ENCODE peak calls at places on chromosomes 5 and 9, in eight cellular contexts. K, D, G, H, C, I, R and P are unnamed samples.

GRCh38 chr9:122463828-122464632 is 13.7 kb downstream of the OR1J1 start:
- DNase-seq in H (no peak), C (peak; percentile 33), R (no peak), G (no peak), I (no peak), D (peak; percentile 9), K (no peak), P (no peak)

GRCh38 chr5:67900515-67900914 is 315.0 kb upstream of the PIK3R1 start:
- DNase-seq in C (peak; percentile 53), K (no peak), R (no peak), G (peak; percentile 70), D (no peak), I (no peak), H (no peak), P (no peak)

GRCh38 chr5:68368280-68368679 is 152.7 kb downstream of the PIK3R1 start:
- DNase-seq in C (peak; percentile 60), D (no peak), I (no peak), K (no peak), G (peak; percentile 42), R (no peak), H (no peak), P (no peak)

GRCh38 chr9:124752967-124753366 is 18.1 kb downstream of the NR6A1 start:
- DNase-seq in K (no peak), C (peak; percentile 79), G (peak; percentile 84), D (no peak), R (no peak), I (no peak), H (no peak), P (no peak)

GRCh38 chr5:124398471-124398870 is 348.0 kb downstream of the ZNF608 start:
- DNase-seq in R (no peak), I (no peak), C (no peak), G (peak; percentile 26), K (no peak), H (no peak), D (no peak), P (no peak)

GRCh38 chr9:123584202-123585176 is 228.5 kb downstream of the CRB2 start:
- DNase-seq in D (no peak), G (no peak), H (no peak), I (no peak), K (no peak), C (peak; percentile 4), R (no peak), P (no peak)

GRCh38 chr5:153209016-153209415 is 281.5 kb upstream of the GRIA1 start:
- DNase-seq in G (no peak), C (no peak), K (no peak), R (no peak), I (no peak), H (no peak), D (no peak), P (no peak)

GRCh38 chr5:112707187-112708179 is 30.2 kb upstream of the APC start:
- DNase-seq in R (peak; percentile 93), H (peak; percentile 100), I (peak; percentile 97), D (peak; percentile 97), C (peak; percentile 99), K (peak; percentile 98), G (peak; percentile 90), P (peak; percentile 99)

GRCh38 chr9:347667-348292 is 133.1 kb downstream of the DOCK8 start:
- DNase-seq in D (peak; percentile 16), I (no peak), C (peak; percentile 40), R (no peak), G (peak; percentile 17), K (no peak), H (peak; percentile 32), P (no peak)

GRCh38 chr9:96126321-96126881 is 175.6 kb downstream of the HSD17B3 start:
- DNase-seq in G (no peak), K (no peak), I (no peak), H (no peak), R (no peak), D (no peak), C (no peak), P (no peak)

GRCh38 chr9:108994695-108995094 is 18.6 kb downstream of the CTNNAL1 start:
- DNase-seq in C (peak; percentile 19), R (peak; percentile 20), I (peak; percentile 52), D (peak; percentile 65), G (peak; percentile 20), H (no peak), K (no peak), P (peak; percentile 9)

GRCh38 chr9:115204827-115205506 is 87.0 kb upstream of the TNC start:
- DNase-seq in C (peak; percentile 95), K (no peak), D (peak; percentile 3), R (no peak), H (peak; percentile 31), G (peak; percentile 96), I (peak; percentile 74), P (no peak)

GRCh38 chr9:71515103-71515502 is 253.2 kb downstream of the CEMIP2 start:
- DNase-seq in C (no peak), D (no peak), K (no peak), H (no peak), I (no peak), G (no peak), R (no peak), P (no peak)

GRCh38 chr9:112485574-112485973 is 1.1 kb upstream of the KIAA1958 start:
- DNase-seq in K (no peak), C (no peak), G (no peak), D (no peak), H (no peak), I (no peak), R (no peak), P (no peak)

GRCh38 chr5:170056561-170057267 is 49.0 kb upstream of the FOXI1 start:
- DNase-seq in G (no peak), K (no peak), C (peak; percentile 43), I (no peak), D (no peak), H (no peak), R (no peak), P (no peak)

GRCh38 chr9:132798817-132799790 is 79.0 kb downstream of the AK8 start:
- DNase-seq in D (no peak), G (no peak), R (no peak), K (no peak), C (peak; percentile 39), H (peak; percentile 77), I (no peak), P (peak; percentile 65)

GRCh38 chr9:112378441-112379176 is 1.3 kb upstream of the HSDL2 start:
- DNase-seq in I (peak; percentile 27), G (no peak), K (no peak), D (peak; percentile 12), R (peak; percentile 17), H (peak; percentile 23), C (peak; percentile 13), P (no peak)

GRCh38 chr5:101102506-101102905 is 199.4 kb upstream of the ST8SIA4 start:
- DNase-seq in H (peak; percentile 49), D (no peak), I (no peak), G (no peak), R (no peak), C (no peak), K (no peak), P (no peak)

GRCh38 chr9:130138791-130139190 is 33.4 kb upstream of the NCS1 start:
- DNase-seq in C (peak; percentile 96), I (peak; percentile 92), H (no peak), D (no peak), R (no peak), G (peak; percentile 100), K (peak; percentile 38), P (no peak)

GRCh38 chr5:172456076-172456800 is 1.9 kb upstream of the SH3PXD2B start:
- DNase-seq in G (no peak), H (no peak), D (no peak), I (no peak), K (no peak), R (no peak), C (no peak), P (no peak)

GRCh38 chr9:116587919-116588318 is 99.2 kb upstream of the TRIM32 start:
- DNase-seq in K (no peak), G (no peak), H (no peak), C (no peak), D (no peak), R (no peak), I (no peak), P (no peak)

GRCh38 chr5:25345240-25345771 is 700.5 kb upstream of the CDH10 start:
- DNase-seq in H (no peak), D (no peak), R (no peak), C (no peak), I (no peak), K (no peak), G (no peak), P (no peak)

GRCh38 chr9:135033487-135033886 is 54.0 kb upstream of the OLFM1 start:
- DNase-seq in I (no peak), R (no peak), K (no peak), H (no peak), D (no peak), C (no peak), G (no peak), P (no peak)

GRCh38 chr5:14771195-14771594 is 100.4 kb downstream of the ANKH start:
- DNase-seq in D (no peak), R (no peak), G (no peak), H (no peak), K (no peak), I (no peak), C (no peak), P (no peak)

GRCh38 chr5:151676719-151677118 is 10.0 kb downstream of the SPARC start:
- DNase-seq in K (no peak), H (no peak), I (no peak), R (no peak), C (peak; percentile 74), G (no peak), D (no peak), P (no peak)

GRCh38 chr5:9370256-9370655 is 175.6 kb downstream of the SEMA5A start:
- DNase-seq in K (no peak), R (no peak), G (no peak), H (no peak), C (peak; percentile 41), D (no peak), I (no peak), P (no peak)

GRCh38 chr5:164235176-164235914 is 729.9 kb downstream of the MAT2B start:
- DNase-seq in K (no peak), R (no peak), D (no peak), I (no peak), H (no peak), C (no peak), G (peak; percentile 98), P (peak; percentile 48)